ENCODE peak calls at places on chromosomes 13 and 19, in seven cellular contexts. Y, Z, U, L, S, Q and R are unnamed samples.

GRCh38 chr13:99399623-99399974 is 92.4 kb upstream of the GPR183 start:
- DNase-seq in Z (no peak), U (no peak), Q (no peak), S (no peak), Y (no peak), L (no peak), R (no peak)

GRCh38 chr13:43792456-43792855 is 5.7 kb upstream of the ENOX1 start:
- DNase-seq in U (no peak), Q (no peak), S (no peak), Z (no peak), L (no peak), Y (no peak), R (no peak)

GRCh38 chr19:3359850-3360493 is 6.4 kb upstream of the NFIC start:
- DNase-seq in L (peak; percentile 77), Q (no peak), S (no peak), Y (no peak), Z (no peak), U (no peak), R (peak; percentile 54)

GRCh38 chr13:99145461-99145860 is 55.2 kb upstream of the UBAC2 start:
- DNase-seq in Q (no peak), Z (no peak), L (no peak), S (no peak), U (no peak), Y (no peak), R (no peak)

GRCh38 chr13:99657848-99658265 is 156.6 kb downstream of the TM9SF2 start:
- DNase-seq in Z (no peak), L (peak; percentile 32), Q (peak; percentile 17), S (no peak), Y (peak; percentile 15), U (peak; percentile 43), R (no peak)

GRCh38 chr13:97256343-97256783 is 34.2 kb downstream of the MBNL2 start:
- DNase-seq in Z (no peak), L (no peak), U (no peak), Q (peak; percentile 51), Y (peak; percentile 64), S (peak; percentile 97), R (no peak)

GRCh38 chr19:21210037-21210621 is 68.3 kb downstream of the ZNF431 start:
- DNase-seq in S (no peak), Q (no peak), Y (no peak), U (no peak), L (no peak), Z (no peak), R (no peak)

GRCh38 chr19:926595-927043 is 784 bp downstream of the ARID3A start:
- DNase-seq in Q (no peak), U (no peak), Z (peak; percentile 77), Y (no peak), L (peak; percentile 54), S (no peak), R (no peak)

GRCh38 chr19:24059572-24060295 is 27.3 kb upstream of the ZNF254 start:
- DNase-seq in Z (no peak), Y (no peak), U (no peak), Q (no peak), S (no peak), L (no peak), R (no peak)

GRCh38 chr19:2261438-2262172 is 5.4 kb upstream of the JSRP1 start:
- DNase-seq in L (peak; percentile 29), U (no peak), Q (no peak), Y (no peak), Z (peak; percentile 66), S (no peak), R (peak; percentile 68)

GRCh38 chr13:114049026-114049425 is 75.2 kb upstream of the C13orf46 start:
- DNase-seq in U (no peak), L (no peak), Y (no peak), Z (peak; percentile 84), Q (no peak), S (no peak), R (no peak)

GRCh38 chr13:68982961-68983619 is 1124.5 kb upstream of the ATXN8OS start:
- DNase-seq in S (no peak), Y (no peak), Q (no peak), L (no peak), Z (no peak), U (no peak), R (no peak)

GRCh38 chr13:44763604-44764311 is 187.6 kb upstream of the TSC22D1 start:
- DNase-seq in L (no peak), Z (peak; percentile 41), Q (peak; percentile 16), Y (no peak), U (peak; percentile 26), S (no peak), R (no peak)

GRCh38 chr13:45015300-45015699 is 26.0 kb downstream of the GPALPP1 start:
- DNase-seq in U (no peak), Z (no peak), L (no peak), Q (no peak), S (peak; percentile 73), Y (no peak), R (no peak)

GRCh38 chr13:49975826-49976225 is 21.0 kb upstream of the TRIM13 start:
- DNase-seq in Q (no peak), L (no peak), S (no peak), Y (no peak), U (no peak), Z (no peak), R (no peak)

GRCh38 chr13:26956532-26957142 is 196.1 kb upstream of the GPR12 start:
- DNase-seq in Y (no peak), U (no peak), Z (peak; percentile 72), S (no peak), L (no peak), Q (no peak), R (no peak)

GRCh38 chr13:27406178-27406939 is 18.1 kb upstream of the GTF3A start:
- DNase-seq in Z (no peak), Q (no peak), U (no peak), S (peak; percentile 49), L (peak; percentile 35), Y (peak; percentile 41), R (peak; percentile 33)

GRCh38 chr19:39319892-39320168 is 833 bp downstream of the LRFN1 start:
- DNase-seq in Z (no peak), U (no peak), L (no peak), Q (no peak), Y (no peak), S (no peak), R (peak; percentile 42)
- H3K4me3 ChIP-seq in Z (peak overlapping the region; percentile 48), U (no peak overlapping the region), L (peak overlapping the region; percentile 99), Q (peak overlapping the region; percentile 33), Y (peak overlapping the region; percentile 82), S (peak overlapping the region; percentile 69), R (peak overlapping the region; percentile 66)

DNA sequence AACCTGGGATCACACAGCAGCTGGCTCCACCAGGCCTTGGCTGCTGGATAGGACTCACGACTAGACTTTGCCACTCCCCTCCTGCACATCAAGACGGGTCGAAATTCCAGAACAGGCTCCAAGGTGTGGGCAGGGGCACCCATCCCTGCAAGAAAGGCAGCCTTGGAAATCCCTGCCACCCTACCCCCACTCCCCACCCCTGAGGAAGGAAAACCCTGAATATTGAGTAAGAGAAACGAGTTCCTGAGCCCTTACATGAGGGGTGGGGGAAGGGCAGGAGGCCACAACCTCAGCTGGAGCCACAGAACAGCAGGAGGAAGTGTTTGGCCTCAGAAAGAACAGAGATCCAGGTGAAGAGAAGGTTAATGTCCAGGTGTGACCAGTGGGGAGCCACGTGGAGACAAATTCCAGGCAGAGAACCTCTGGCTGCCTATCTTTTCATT is 20.1 kb downstream of the DEDD2 start:
- DNase-seq in Y (no peak), L (no peak), Q (no peak), U (no peak), S (no peak), Z (no peak), R (no peak)
- H3K4me1 ChIP-seq in Y (peaks cover 2% of the 10 kb centered on the region), L (no peaks in the 10 kb centered on the region), Q (no peaks in the 10 kb centered on the region), U (peaks cover 4% of the 10 kb centered on the region), S (peaks cover 2% of the 10 kb centered on the region), Z (peaks cover 2% of the 10 kb centered on the region), R (no peaks in the 10 kb centered on the region)

DNA sequence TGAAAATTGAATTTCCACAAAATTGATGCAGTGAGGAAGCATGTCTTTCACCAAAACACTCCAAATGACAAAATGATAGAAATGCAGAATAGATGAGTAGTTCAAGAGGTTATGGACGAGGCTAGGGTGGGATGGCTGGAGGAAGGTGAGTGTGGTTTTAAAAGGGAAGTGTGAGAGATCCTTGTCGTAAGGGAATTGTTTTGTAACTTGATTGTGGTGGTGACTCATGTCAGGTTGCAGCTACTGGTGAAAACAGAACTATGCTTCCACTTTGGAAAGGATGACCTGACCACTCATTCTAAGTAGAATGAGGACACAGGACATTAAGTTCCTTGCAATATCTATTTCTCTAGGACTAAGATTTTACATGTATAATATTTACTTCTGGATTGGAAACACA is 345.7 kb downstream of the MTUS2 start:
- DNase-seq in S (no peak), L (no peak), Z (no peak), Q (no peak), Y (no peak), U (no peak), R (no peak)
- H3K9me3 ChIP-seq in S (peaks cover 18% of the 10 kb centered on the region), L (no peaks in the 10 kb centered on the region), Z (no peaks in the 10 kb centered on the region), Q (no peaks in the 10 kb centered on the region), Y (no peaks in the 10 kb centered on the region), U (no peaks in the 10 kb centered on the region), R (peaks cover 2% of the 10 kb centered on the region)

GRCh38 chr19:55857974-55858373 is 21.6 kb downstream of the NLRP4 start:
- DNase-seq in Z (no peak), S (no peak), U (no peak), Q (no peak), Y (no peak), L (no peak), R (no peak)

GRCh38 chr19:55858401-55858800 is 22.1 kb downstream of the NLRP4 start:
- DNase-seq in S (no peak), Z (no peak), Y (no peak), Q (no peak), U (no peak), L (no peak), R (no peak)

GRCh38 chr19:55857149-55857548 is 20.8 kb downstream of the NLRP4 start:
- DNase-seq in Y (no peak), Q (no peak), Z (no peak), U (no peak), L (no peak), S (no peak), R (no peak)

GRCh38 chr19:55855160-55855559 is 18.8 kb downstream of the NLRP4 start:
- DNase-seq in S (no peak), Y (no peak), Z (no peak), Q (no peak), U (no peak), L (no peak), R (no peak)
- H3K4me3 ChIP-seq in S (no peak overlapping the region), Y (no peak overlapping the region), Z (no peak overlapping the region), Q (no peak overlapping the region), U (no peak overlapping the region), L (no peak overlapping the region), R (no peak overlapping the region)

GRCh38 chr19:45117666-45118065 is 24.7 kb downstream of the PPP1R37 start:
- DNase-seq in L (no peak), S (no peak), Y (no peak), Z (no peak), U (no peak), Q (no peak), R (no peak)
- H3K4me1 ChIP-seq in L (peaks cover 9% of the 10 kb centered on the region), S (no peaks in the 10 kb centered on the region), Y (peaks cover 15% of the 10 kb centered on the region), Z (peaks cover 14% of the 10 kb centered on the region), U (peaks cover 3% of the 10 kb centered on the region), Q (no peaks in the 10 kb centered on the region), R (no peaks in the 10 kb centered on the region)